ENCODE peak calls at places on chromosome 4, in six cellular contexts. W is fibroblast of mammary gland; A is effector memory CD4-positive, alpha-beta T cell; K is ELR; M is effector CD4-positive, alpha-beta T cell; G is CD8-positive, alpha-beta memory T cell. V is an unnamed sample.

GRCh38 chr4:159235779-159236368 is 133.0 kb downstream of the RAPGEF2 start:
- DNase-seq in W (peak; percentile 12), A (no peak), K (no peak), M (no peak), G (no peak), V (no peak)

GRCh38 chr4:5888706-5889696 is 3.9 kb downstream of the CRMP1 start:
- DNase-seq in W (no peak), A (no peak), K (no peak), M (no peak), G (no peak), V (no peak)

GRCh38 chr4:156547891-156548290 is 423.7 kb downstream of the PDGFC start:
- DNase-seq in W (peak; percentile 44), A (no peak), K (peak; percentile 34), M (no peak), G (no peak), V (no peak)

GRCh38 chr4:184126800-184127199 is 90.9 kb downstream of the ENPP6 start:
- DNase-seq in W (no peak), A (no peak), K (no peak), M (no peak), G (no peak), V (no peak)

GRCh38 chr4:16692021-16692420 is 206.4 kb downstream of the LDB2 start:
- DNase-seq in W (peak; percentile 84), A (no peak), K (peak; percentile 76), M (no peak), G (no peak), V (no peak)

GRCh38 chr4:87071401-87071800 is 136.6 kb downstream of the AFF1 start:
- DNase-seq in W (no peak), A (no peak), K (no peak), M (no peak), G (no peak), V (no peak)

GRCh38 chr4:182343435-182343834 is 100.2 kb downstream of the TENM3 start:
- DNase-seq in W (no peak), A (no peak), K (no peak), M (no peak), G (no peak), V (no peak)

GRCh38 chr4:92529510-92529909 is 225.7 kb downstream of the GRID2 start:
- DNase-seq in W (no peak), A (no peak), K (no peak), M (no peak), G (no peak), V (no peak)

GRCh38 chr4:183398298-183399129 is 45.9 kb upstream of the CDKN2AIP start:
- DNase-seq in W (peak; percentile 72), A (peak; percentile 21), K (peak; percentile 84), M (peak; percentile 30), G (peak; percentile 69), V (peak; percentile 33)

V was measured in T-helper 2 cell.